ENCODE peak calls at places on chromosomes 13 and 19, in five cellular contexts. One of them, this sample, is unnamed.

GRCh38 chr13:46475586-46475991 is 77.4 kb upstream of the LRCH1 start:
- DNase-seq in PC-9: no peak
- DNase-seq in mammary epithelial cell: no peak
- DNase-seq in astrocyte: peak; percentile 32
- DNase-seq in endothelial cell of umbilical vein: no peak
- DNase-seq in this sample: peak; percentile 78

GRCh38 chr13:111323549-111323948 is 3.1 kb downstream of the TEX29 start:
- DNase-seq in PC-9: no peak
- DNase-seq in mammary epithelial cell: no peak
- DNase-seq in astrocyte: no peak
- DNase-seq in endothelial cell of umbilical vein: no peak
- DNase-seq in this sample: no peak

GRCh38 chr19:13831560-13832056 is 36.4 kb downstream of the ZSWIM4 start:
- DNase-seq in PC-9: no peak
- DNase-seq in mammary epithelial cell: peak; percentile 54
- DNase-seq in astrocyte: no peak
- DNase-seq in endothelial cell of umbilical vein: no peak
- DNase-seq in this sample: peak; percentile 81

GRCh38 chr13:44686478-44687071 is 110.4 kb upstream of the TSC22D1 start:
- DNase-seq in PC-9: no peak
- DNase-seq in mammary epithelial cell: no peak
- DNase-seq in astrocyte: no peak
- DNase-seq in endothelial cell of umbilical vein: no peak
- DNase-seq in this sample: no peak

GRCh38 chr19:33510728-33511255 is 10.8 kb downstream of the PEPD start:
- DNase-seq in PC-9: no peak
- DNase-seq in mammary epithelial cell: no peak
- DNase-seq in astrocyte: no peak
- DNase-seq in endothelial cell of umbilical vein: no peak
- DNase-seq in this sample: peak; percentile 35

GRCh38 chr19:33234092-33234491 is 8.4 kb upstream of the SLC7A10 start:
- DNase-seq in PC-9: no peak
- DNase-seq in mammary epithelial cell: no peak
- DNase-seq in astrocyte: no peak
- DNase-seq in endothelial cell of umbilical vein: no peak
- DNase-seq in this sample: peak; percentile 81

GRCh38 chr13:77919351-77920294 is 992 bp upstream of the EDNRB start:
- DNase-seq in PC-9: no peak
- DNase-seq in mammary epithelial cell: no peak
- DNase-seq in astrocyte: peak; percentile 20
- DNase-seq in endothelial cell of umbilical vein: peak; percentile 51
- DNase-seq in this sample: peak; percentile 57

GRCh38 chr19:13172335-13173128 is 22.3 kb downstream of the IER2 start:
- DNase-seq in PC-9: peak; percentile 95
- DNase-seq in mammary epithelial cell: peak; percentile 72
- DNase-seq in astrocyte: peak; percentile 79
- DNase-seq in endothelial cell of umbilical vein: peak; percentile 83
- DNase-seq in this sample: peak; percentile 92

GRCh38 chr19:6041991-6042421 is 64.1 kb upstream of the RANBP3 start:
- DNase-seq in PC-9: no peak
- DNase-seq in mammary epithelial cell: no peak
- DNase-seq in astrocyte: no peak
- DNase-seq in endothelial cell of umbilical vein: no peak
- DNase-seq in this sample: no peak

GRCh38 chr19:17544418-17544817 is 11.0 kb upstream of the COLGALT1 start:
- DNase-seq in PC-9: no peak
- DNase-seq in mammary epithelial cell: no peak
- DNase-seq in astrocyte: no peak
- DNase-seq in endothelial cell of umbilical vein: no peak
- DNase-seq in this sample: no peak

GRCh38 chr19:43768273-43769050 is 12.3 kb downstream of the KCNN4 start:
- DNase-seq in PC-9: no peak
- DNase-seq in mammary epithelial cell: no peak
- DNase-seq in astrocyte: no peak
- DNase-seq in endothelial cell of umbilical vein: no peak
- DNase-seq in this sample: peak; percentile 77

GRCh38 chr13:71860547-71861131 is 6.4 kb downstream of the DACH1 start:
- DNase-seq in PC-9: no peak
- DNase-seq in mammary epithelial cell: no peak
- DNase-seq in astrocyte: no peak
- DNase-seq in endothelial cell of umbilical vein: peak; percentile 79
- DNase-seq in this sample: no peak

GRCh38 chr19:5126498-5127223 is 157.7 kb downstream of the KDM4B start:
- DNase-seq in PC-9: no peak
- DNase-seq in mammary epithelial cell: no peak
- DNase-seq in astrocyte: no peak
- DNase-seq in endothelial cell of umbilical vein: no peak
- DNase-seq in this sample: no peak

GRCh38 chr19:6480843-6481415 is 658 bp downstream of the DENND1C start:
- DNase-seq in PC-9: no peak
- DNase-seq in mammary epithelial cell: no peak
- DNase-seq in astrocyte: no peak
- DNase-seq in endothelial cell of umbilical vein: no peak
- DNase-seq in this sample: peak; percentile 45

GRCh38 chr13:110493161-110493593 is 68.3 kb downstream of the RAB20 start:
- DNase-seq in PC-9: no peak
- DNase-seq in mammary epithelial cell: no peak
- DNase-seq in astrocyte: no peak
- DNase-seq in endothelial cell of umbilical vein: no peak
- DNase-seq in this sample: no peak

GRCh38 chr19:16914421-16914820 is 25.6 kb downstream of the F2RL3 start:
- DNase-seq in PC-9: no peak
- DNase-seq in mammary epithelial cell: no peak
- DNase-seq in astrocyte: no peak
- DNase-seq in endothelial cell of umbilical vein: no peak
- DNase-seq in this sample: no peak

GRCh38 chr19:39398297-39398864 is 7.2 kb downstream of the MED29 start:
- DNase-seq in PC-9: peak; percentile 56
- DNase-seq in mammary epithelial cell: peak; percentile 88
- DNase-seq in astrocyte: peak; percentile 65
- DNase-seq in endothelial cell of umbilical vein: no peak
- DNase-seq in this sample: peak; percentile 91

GRCh38 chr13:109622006-109622405 is 164.4 kb downstream of the IRS2 start:
- DNase-seq in PC-9: no peak
- DNase-seq in mammary epithelial cell: no peak
- DNase-seq in astrocyte: no peak
- DNase-seq in endothelial cell of umbilical vein: no peak
- DNase-seq in this sample: no peak

GRCh38 chr19:6424190-6424938 is at the start of gene KHSRP:
- DNase-seq in PC-9: no peak
- DNase-seq in mammary epithelial cell: no peak
- DNase-seq in astrocyte: no peak
- DNase-seq in endothelial cell of umbilical vein: no peak
- DNase-seq in this sample: peak; percentile 100

GRCh38 chr19:30557927-30558557 is 185.9 kb downstream of the ZNF536 start:
- DNase-seq in PC-9: no peak
- DNase-seq in mammary epithelial cell: no peak
- DNase-seq in astrocyte: no peak
- DNase-seq in endothelial cell of umbilical vein: no peak
- DNase-seq in this sample: no peak

GRCh38 chr19:3175761-3176714 is 2.5 kb upstream of the S1PR4 start:
- DNase-seq in PC-9: peak; percentile 82
- DNase-seq in mammary epithelial cell: peak; percentile 96
- DNase-seq in astrocyte: peak; percentile 60
- DNase-seq in endothelial cell of umbilical vein: no peak
- DNase-seq in this sample: no peak

GRCh38 chr19:40815223-40815622 is 16.2 kb downstream of the EGLN2 start:
- DNase-seq in PC-9: no peak
- DNase-seq in mammary epithelial cell: no peak
- DNase-seq in astrocyte: no peak
- DNase-seq in endothelial cell of umbilical vein: no peak
- DNase-seq in this sample: no peak

DNA sequence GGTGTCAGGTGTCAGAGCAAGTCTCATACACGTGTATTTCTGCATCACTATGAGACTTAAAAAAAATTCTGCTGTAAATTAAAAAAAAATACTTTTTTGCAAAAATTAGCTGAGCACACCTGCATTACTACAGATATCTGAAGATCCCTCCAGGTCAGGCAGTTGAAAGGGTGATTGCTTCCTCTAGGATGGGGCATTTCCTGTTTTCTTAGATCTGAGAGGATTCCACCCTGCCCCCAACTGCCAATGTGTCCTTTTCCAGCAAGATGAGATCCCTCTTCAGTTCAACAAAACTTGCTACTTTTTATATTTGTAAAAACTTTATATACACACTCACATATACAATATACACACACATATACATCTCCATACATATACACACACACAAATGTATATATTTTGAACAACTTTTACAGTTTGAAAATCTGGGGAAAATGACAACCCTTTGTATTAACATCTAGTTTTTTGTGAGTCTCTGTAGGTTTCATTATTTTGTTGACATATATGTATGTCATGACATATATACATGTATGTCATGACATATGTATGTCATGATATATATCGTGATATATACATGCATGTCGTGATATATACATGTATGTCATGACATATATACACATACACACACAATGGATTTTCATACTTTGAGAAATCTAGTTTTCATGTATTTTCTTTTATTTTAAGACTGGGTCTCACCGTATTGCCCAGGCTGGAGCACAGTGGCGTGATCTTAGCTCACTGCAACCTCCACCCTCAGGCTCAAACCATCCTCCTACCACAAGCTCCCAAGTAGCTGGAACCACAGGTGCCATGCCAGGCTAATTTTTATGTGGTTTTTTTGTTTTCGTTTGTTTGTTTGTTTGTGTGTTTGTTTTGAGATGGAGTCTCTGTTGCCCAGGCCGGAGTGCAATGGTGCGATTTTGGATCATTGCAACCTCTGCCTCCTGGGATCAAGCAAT is 17.8 kb downstream of the ZNF813 start:
- DNase-seq in PC-9: no peak
- DNase-seq in mammary epithelial cell: no peak
- DNase-seq in astrocyte: no peak
- DNase-seq in endothelial cell of umbilical vein: no peak
- DNase-seq in this sample: no peak
- TF ChIP-seq CTCF in PC-9: no peak
- TF ChIP-seq CTCF in mammary epithelial cell: no peak
- TF ChIP-seq CTCF in astrocyte: no peak
- TF ChIP-seq CTCF in endothelial cell of umbilical vein: no peak
- TF ChIP-seq CTCF in this sample: no peak

GRCh38 chr19:45128109-45128508 is 32.7 kb downstream of the NKPD1 start:
- DNase-seq in PC-9: no peak
- DNase-seq in mammary epithelial cell: no peak
- DNase-seq in astrocyte: no peak
- DNase-seq in endothelial cell of umbilical vein: no peak
- DNase-seq in this sample: no peak

GRCh38 chr19:45133661-45134060 is 27.1 kb downstream of the NKPD1 start:
- DNase-seq in PC-9: no peak
- DNase-seq in mammary epithelial cell: no peak
- DNase-seq in astrocyte: no peak
- DNase-seq in endothelial cell of umbilical vein: no peak
- DNase-seq in this sample: peak; percentile 37

GRCh38 chr19:45128806-45129205 is 32.0 kb downstream of the NKPD1 start:
- DNase-seq in PC-9: no peak
- DNase-seq in mammary epithelial cell: no peak
- DNase-seq in astrocyte: no peak
- DNase-seq in endothelial cell of umbilical vein: no peak
- DNase-seq in this sample: no peak

GRCh38 chr19:45130236-45130635 is 30.5 kb downstream of the NKPD1 start:
- DNase-seq in PC-9: no peak
- DNase-seq in mammary epithelial cell: no peak
- DNase-seq in astrocyte: no peak
- DNase-seq in endothelial cell of umbilical vein: no peak
- DNase-seq in this sample: no peak

GRCh38 chr19:45130888-45131615 is 29.7 kb downstream of the NKPD1 start:
- DNase-seq in PC-9: peak; percentile 64
- DNase-seq in mammary epithelial cell: peak; percentile 49
- DNase-seq in astrocyte: no peak
- DNase-seq in endothelial cell of umbilical vein: peak; percentile 6
- DNase-seq in this sample: peak; percentile 75
- H3K79me2 ChIP-seq in PC-9: peaks cover 51% of the 10 kb centered on the region
- H3K79me2 ChIP-seq in mammary epithelial cell: peaks cover 80% of the 10 kb centered on the region
- H3K79me2 ChIP-seq in astrocyte: peaks cover 79% of the 10 kb centered on the region
- H3K79me2 ChIP-seq in endothelial cell of umbilical vein: peaks cover 21% of the 10 kb centered on the region
- H3K79me2 ChIP-seq in this sample: peaks cover 89% of the 10 kb centered on the region

GRCh38 chr19:788821-789472 is 8.3 kb upstream of the PTBP1 start:
- DNase-seq in PC-9: no peak
- DNase-seq in mammary epithelial cell: no peak
- DNase-seq in astrocyte: no peak
- DNase-seq in endothelial cell of umbilical vein: no peak
- DNase-seq in this sample: peak; percentile 43
- TF ChIP-seq CTCF in PC-9: no peak
- TF ChIP-seq CTCF in mammary epithelial cell: no peak
- TF ChIP-seq CTCF in astrocyte: no peak
- TF ChIP-seq CTCF in endothelial cell of umbilical vein: no peak
- TF ChIP-seq CTCF in this sample: no peak

GRCh38 chr19:50897191-50897607 is 14.0 kb downstream of the KLK4 start:
- DNase-seq in PC-9: no peak
- DNase-seq in mammary epithelial cell: peak; percentile 65
- DNase-seq in astrocyte: no peak
- DNase-seq in endothelial cell of umbilical vein: no peak
- DNase-seq in this sample: no peak

GRCh38 chr19:50897612-50898011 is 13.6 kb downstream of the KLK4 start:
- DNase-seq in PC-9: no peak
- DNase-seq in mammary epithelial cell: peak; percentile 70
- DNase-seq in astrocyte: no peak
- DNase-seq in endothelial cell of umbilical vein: no peak
- DNase-seq in this sample: no peak

GRCh38 chr19:50893047-50893737 is 18.0 kb downstream of the KLK4 start:
- DNase-seq in PC-9: no peak
- DNase-seq in mammary epithelial cell: no peak
- DNase-seq in astrocyte: no peak
- DNase-seq in endothelial cell of umbilical vein: no peak
- DNase-seq in this sample: no peak

GRCh38 chr19:50896591-50897190 is 14.5 kb downstream of the KLK4 start:
- DNase-seq in PC-9: peak; percentile 29
- DNase-seq in mammary epithelial cell: peak; percentile 98
- DNase-seq in astrocyte: peak; percentile 8
- DNase-seq in endothelial cell of umbilical vein: no peak
- DNase-seq in this sample: peak; percentile 58

DNA sequence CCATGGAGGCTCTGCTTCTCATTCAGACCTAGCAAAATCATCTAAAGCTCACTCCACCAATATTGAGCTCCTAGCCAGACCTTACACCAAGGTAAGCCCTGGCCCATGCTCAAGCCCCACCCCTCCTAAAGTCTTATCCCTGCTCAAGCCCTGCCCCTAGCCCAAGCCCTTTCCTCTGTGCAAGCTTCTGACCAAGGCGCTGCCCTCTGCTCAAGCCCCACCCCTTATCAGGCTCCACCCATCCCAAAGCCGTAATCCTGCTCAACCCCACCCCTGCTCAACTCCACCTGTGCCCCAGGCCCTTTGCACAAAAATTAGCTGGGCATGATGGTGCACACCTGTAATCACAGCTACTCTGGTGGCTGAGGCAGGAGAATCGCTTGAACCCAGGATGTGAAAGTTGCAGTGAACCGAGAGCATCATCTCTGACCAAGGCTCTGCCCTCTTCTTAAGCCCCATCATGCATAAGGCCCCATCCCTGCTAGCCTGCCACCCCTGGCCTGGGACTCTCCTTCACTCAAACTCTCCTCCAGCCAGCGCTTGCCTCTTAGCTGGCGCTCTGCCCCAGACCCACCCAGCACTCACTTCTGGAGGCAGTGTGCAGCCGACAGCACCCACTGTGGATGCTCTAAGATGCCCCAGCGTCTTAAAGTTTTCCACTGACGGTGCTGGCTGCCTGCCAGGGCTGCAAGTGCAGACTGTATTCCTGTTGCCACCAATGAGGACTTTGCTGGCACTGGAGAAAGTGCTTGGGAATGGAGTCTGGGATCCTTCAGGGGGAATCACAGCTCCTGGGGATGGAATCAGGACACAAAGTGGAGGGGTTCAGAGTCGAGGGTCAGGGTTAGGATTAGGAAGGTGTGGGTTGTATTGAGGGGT is 16.5 kb downstream of the KLK4 start:
- DNase-seq in PC-9: no peak
- DNase-seq in mammary epithelial cell: no peak
- DNase-seq in astrocyte: no peak
- DNase-seq in endothelial cell of umbilical vein: no peak
- DNase-seq in this sample: no peak
- H3K79me2 ChIP-seq in PC-9: no peaks in the 10 kb centered on the region
- H3K79me2 ChIP-seq in mammary epithelial cell: no peaks in the 10 kb centered on the region
- H3K79me2 ChIP-seq in astrocyte: no peaks in the 10 kb centered on the region
- H3K79me2 ChIP-seq in endothelial cell of umbilical vein: no peaks in the 10 kb centered on the region
- H3K79me2 ChIP-seq in this sample: no peaks in the 10 kb centered on the region